ENCODE peak calls at places on chromosomes 4 and X, in seven cellular contexts. Q is breast epithelium, F is endothelial cell of umbilical vein, P is HepG2, R is HCT116, B is K562, U is sigmoid colon. A is an unnamed sample.
A peak's percentile ranks its signal among the peaks of the same experiment; 100 is the strongest.

GRCh38 chr4:85829276-85830051 is 354.5 kb downstream of the ARHGAP24 start:
- DNase-seq in U (no peak), Q (no peak), F (no peak), B (no peak), P (no peak), R (no peak), A (no peak)

GRCh38 chrX:115344885-115345653 is 55.6 kb downstream of the LUZP4 start:
- DNase-seq in P (peak; percentile 91), R (peak; percentile 29), F (peak; percentile 94), Q (peak; percentile 84), B (no peak), U (peak; percentile 96), A (peak; percentile 65)

GRCh38 chrX:41473936-41474725 is 27.0 kb downstream of the NYX start:
- DNase-seq in R (no peak), Q (no peak), B (no peak), U (no peak), F (no peak), P (no peak), A (no peak)

GRCh38 chr4:60934896-60935295 is 265.2 kb upstream of the ADGRL3 start:
- DNase-seq in U (no peak), P (no peak), R (no peak), F (no peak), Q (no peak), B (no peak), A (no peak)

GRCh38 chr4:6105311-6105911 is 87.2 kb upstream of the C4orf50 start:
- DNase-seq in P (no peak), Q (no peak), U (peak; percentile 38), R (no peak), B (no peak), F (no peak), A (peak; percentile 15)

GRCh38 chrX:151984328-151984727 is 9.9 kb upstream of the GABRE start:
- DNase-seq in U (no peak), R (no peak), P (peak; percentile 50), B (no peak), Q (no peak), F (peak; percentile 94), A (no peak)

GRCh38 chr4:71066737-71067716 is 73.6 kb downstream of the DCK start:
- DNase-seq in P (peak; percentile 85), B (no peak), R (no peak), U (no peak), Q (no peak), F (no peak), A (no peak)

GRCh38 chr4:174211611-174212044 is 71.8 kb downstream of the FBXO8 start:
- DNase-seq in R (no peak), B (no peak), P (no peak), Q (no peak), F (no peak), U (no peak), A (no peak)

GRCh38 chr4:16123356-16124084 is 39.7 kb upstream of the PROM1 start:
- DNase-seq in F (no peak), P (no peak), B (no peak), U (no peak), R (no peak), Q (peak; percentile 80), A (peak; percentile 39)

GRCh38 chr4:123616970-123617392 is 220.4 kb downstream of the SPRY1 start:
- DNase-seq in U (peak; percentile 92), F (peak; percentile 81), B (no peak), P (no peak), R (no peak), Q (peak; percentile 33), A (peak; percentile 29)

GRCh38 chr4:157314906-157315305 is 94.4 kb downstream of the GRIA2 start:
- DNase-seq in B (no peak), U (no peak), Q (no peak), P (no peak), R (no peak), F (no peak), A (no peak)

GRCh38 chr4:18077808-18078207 is 56.3 kb upstream of the LCORL start:
- DNase-seq in F (no peak), P (no peak), B (no peak), Q (no peak), U (no peak), R (no peak), A (no peak)

GRCh38 chrX:149487292-149487691 is 17.8 kb downstream of the IDS start:
- DNase-seq in U (no peak), Q (no peak), B (peak; percentile 16), P (no peak), R (no peak), F (no peak), A (no peak)

GRCh38 chrX:133650262-133650661 is 235.0 kb upstream of the GPC4 start:
- DNase-seq in U (no peak), F (no peak), R (no peak), Q (no peak), P (no peak), B (no peak), A (no peak)

GRCh38 chr4:178453057-178453456 is 1010.8 kb upstream of the AGA start:
- DNase-seq in P (no peak), B (no peak), U (no peak), F (no peak), R (no peak), Q (no peak), A (no peak)

GRCh38 chr4:102429553-102429952 is 71.6 kb upstream of the NFKB1 start:
- DNase-seq in R (peak; percentile 87), U (no peak), F (no peak), P (no peak), B (no peak), Q (no peak), A (no peak)

GRCh38 chr4:56112377-56112776 is 163.6 kb downstream of the CEP135 start:
- DNase-seq in P (no peak), B (no peak), Q (no peak), F (no peak), U (no peak), R (no peak), A (no peak)

GRCh38 chrX:108165349-108166111 is 74.0 kb downstream of the ATG4A start:
- DNase-seq in F (peak; percentile 12), Q (no peak), U (no peak), R (peak; percentile 15), B (peak; percentile 26), P (peak; percentile 33), A (peak; percentile 32)

GRCh38 chrX:31266172-31267076 is 194.6 kb upstream of the FTHL17 start:
- DNase-seq in R (no peak), F (peak; percentile 53), Q (peak; percentile 33), B (peak; percentile 67), U (peak; percentile 75), P (peak; percentile 25), A (peak; percentile 65)

GRCh38 chr4:140149851-140150635 is 3.9 kb downstream of the MAML3 start:
- DNase-seq in R (peak; percentile 38), U (peak; percentile 91), Q (peak; percentile 79), B (peak; percentile 21), P (no peak), F (peak; percentile 69), A (peak; percentile 80)
- TF ChIP-seq POLR2AphosphoS5 in R (no peak), U (no peak), Q (peak; percentile 38), B (no peak), P (no peak), F (no peak), A (peak; percentile 18)

DNA sequence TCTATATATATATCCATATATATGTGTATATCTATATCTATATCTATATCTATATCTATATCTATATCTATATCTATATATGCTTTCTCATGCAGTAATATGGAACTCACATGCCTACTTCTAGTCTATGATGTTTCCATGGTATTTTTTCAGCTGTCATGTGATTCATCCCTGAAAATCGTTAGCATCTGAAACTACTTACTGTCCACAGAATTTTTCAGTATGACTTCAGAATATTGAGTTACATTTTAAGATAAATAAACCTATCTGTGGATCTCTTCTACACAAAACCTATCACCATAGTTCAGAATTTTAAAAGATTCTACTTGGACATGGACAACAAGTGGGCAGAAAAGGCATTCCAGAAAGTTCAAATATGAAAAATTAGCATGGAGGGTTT is 855.1 kb upstream of the INTU start:
- DNase-seq in P (no peak), B (no peak), F (peak; percentile 20), R (no peak), Q (no peak), U (no peak), A (no peak)
- H3K27ac ChIP-seq in P (no peak overlapping the region), B (peak overlapping the region; percentile 90), F (peak overlapping the region; percentile 66), R (no peak overlapping the region), Q (no peak overlapping the region), U (no peak overlapping the region), A (no peak overlapping the region)

GRCh38 chr4:87529187-87529586 is at the start of gene SPARCL1:
- DNase-seq in P (no peak), B (no peak), Q (peak; percentile 35), R (no peak), F (no peak), U (peak; percentile 86), A (no peak)
- TF ChIP-seq POLR2A in P (no peak), B (no peak), Q (no peak), R (no peak), F (no peak), U (peak; percentile 56), A (no peak)

GRCh38 chr4:40057540-40058091 is 966 bp downstream of the N4BP2 start:
- DNase-seq in P (peak; percentile 97), U (peak; percentile 92), F (peak; percentile 97), B (peak; percentile 74), Q (peak; percentile 91), R (peak; percentile 96), A (peak; percentile 84)
- TF ChIP-seq POLR2AphosphoS5 in P (peak; percentile 70), U (peak; percentile 78), F (no peak), B (peak; percentile 13), Q (peak; percentile 52), R (peak; percentile 15), A (peak; percentile 58)

GRCh38 chrX:15686818-15687685 is 22.4 kb upstream of the CLTRN start:
- DNase-seq in B (peak; percentile 30), R (peak; percentile 8), Q (peak; percentile 26), F (peak; percentile 56), P (peak; percentile 46), U (no peak), A (peak; percentile 67)

GRCh38 chrX:15678339-15678738 is 13.7 kb upstream of the CLTRN start:
- DNase-seq in B (no peak), F (no peak), P (no peak), R (no peak), U (no peak), Q (no peak), A (no peak)

GRCh38 chrX:15680401-15680800 is 15.8 kb upstream of the CLTRN start:
- DNase-seq in B (peak; percentile 28), R (no peak), P (no peak), F (no peak), Q (no peak), U (no peak), A (no peak)

GRCh38 chrX:15679246-15679645 is 14.6 kb upstream of the CLTRN start:
- DNase-seq in P (no peak), U (no peak), R (no peak), F (no peak), B (no peak), Q (no peak), A (no peak)

DNA sequence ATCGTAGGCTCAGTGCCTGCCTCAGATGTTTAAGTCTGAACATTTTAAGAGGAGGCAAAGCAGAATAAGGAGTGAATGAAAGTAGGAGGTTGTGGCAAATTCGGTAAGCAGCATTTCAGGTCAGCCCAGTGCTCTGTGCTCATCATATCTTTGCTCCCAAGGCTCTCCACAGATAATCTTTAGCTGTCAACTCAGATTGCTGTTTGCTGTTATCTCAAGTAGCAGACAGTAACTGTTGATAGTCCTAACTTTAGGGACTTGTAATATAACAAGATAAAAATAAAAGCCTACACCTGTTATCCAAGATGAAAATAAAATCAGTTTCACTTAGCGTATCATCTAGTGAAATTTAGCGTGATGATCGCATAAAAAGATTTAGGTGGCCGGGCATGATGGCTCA is 18.6 kb upstream of the CLTRN start:
- DNase-seq in Q (no peak), U (no peak), P (no peak), B (no peak), R (no peak), F (no peak), A (no peak)
- H3K27ac ChIP-seq in Q (no peak overlapping the region), U (no peak overlapping the region), P (no peak overlapping the region), B (no peak overlapping the region), R (no peak overlapping the region), F (no peak overlapping the region), A (no peak overlapping the region)

A was measured in stomach.